ENCODE peak calls at places on chromosomes 11 and 22, in seven cellular contexts. M is psoas muscle; B is neuronal stem cell; E is CD8-positive, alpha-beta T cell; I is GM23248; H is breast epithelium; V is lung. D is an unnamed sample.

GRCh38 chr22:23804781-23805291 is 18.1 kb downstream of the SMARCB1 start:
- DNase-seq in H (no peak), V (no peak), B (no peak), I (no peak), E (no peak), M (no peak), D (no peak)

GRCh38 chr22:45802074-45802473 is 130.4 kb downstream of the ATXN10 start:
- DNase-seq in H (no peak), E (no peak), I (no peak), V (no peak), B (no peak), M (no peak), D (no peak)

GRCh38 chr11:119751281-119752060 is 22.5 kb upstream of the NECTIN1 start:
- DNase-seq in M (no peak), V (no peak), H (no peak), B (no peak), E (no peak), I (peak; percentile 18), D (no peak)

GRCh38 chr11:3229673-3230630 is 2.3 kb downstream of the MRGPRE start:
- DNase-seq in E (no peak), V (no peak), B (no peak), H (no peak), M (no peak), I (no peak), D (no peak)

GRCh38 chr11:66119348-66120133 is 49.5 kb downstream of the PACS1 start:
- DNase-seq in I (peak; percentile 80), M (no peak), V (no peak), H (no peak), E (no peak), B (no peak), D (no peak)

GRCh38 chr11:81967242-81967641 is 766.4 kb downstream of the FAM181B start:
- DNase-seq in E (no peak), I (no peak), H (no peak), B (no peak), M (no peak), V (no peak), D (no peak)

GRCh38 chr22:17222503-17222902 is 3.3 kb upstream of the ADA2 start:
- DNase-seq in I (no peak), H (no peak), B (no peak), M (no peak), V (no peak), E (no peak), D (no peak)

GRCh38 chr11:8288824-8289223 is 25.1 kb upstream of the LMO1 start:
- DNase-seq in E (no peak), H (no peak), V (no peak), M (no peak), I (no peak), B (no peak), D (no peak)

GRCh38 chr11:94876645-94877445 is 96.5 kb downstream of the CWC15 start:
- DNase-seq in I (peak; percentile 98), M (peak; percentile 73), H (no peak), V (peak; percentile 59), B (no peak), E (peak; percentile 16), D (no peak)

GRCh38 chr11:11657101-11657935 is 35.5 kb upstream of the GALNT18 start:
- DNase-seq in M (no peak), I (no peak), H (no peak), E (no peak), V (no peak), B (no peak), D (no peak)

GRCh38 chr11:31818874-31819331 is 7.8 kb upstream of the PAX6 start:
- DNase-seq in M (no peak), H (peak; percentile 51), I (no peak), B (peak; percentile 15), E (no peak), V (no peak), D (no peak)

GRCh38 chr11:126682590-126682989 is 318.0 kb downstream of the KIRREL3 start:
- DNase-seq in I (no peak), E (no peak), H (no peak), V (no peak), B (no peak), M (no peak), D (no peak)

GRCh38 chr22:46864314-46865051 is 102.0 kb downstream of the TBC1D22A start:
- DNase-seq in V (no peak), H (no peak), I (no peak), B (no peak), E (no peak), M (no peak), D (no peak)

GRCh38 chr22:19756288-19757128 is 4.1 kb upstream of the TBX1 start:
- DNase-seq in H (peak; percentile 80), V (peak; percentile 61), I (peak; percentile 61), E (peak; percentile 66), B (no peak), M (no peak), D (no peak)

GRCh38 chr22:45446216-45446615 is 32.7 kb downstream of the RIBC2 start:
- DNase-seq in V (no peak), B (no peak), E (no peak), I (peak; percentile 83), M (no peak), H (no peak), D (no peak)

GRCh38 chr11:32830796-32831195 is 1.1 kb downstream of the PRRG4 start:
- DNase-seq in M (no peak), H (no peak), V (no peak), E (no peak), B (no peak), I (no peak), D (no peak)
- H3K4me3 ChIP-seq in M (no peak overlapping the region), H (peak overlapping the region; percentile 75), V (no peak overlapping the region), E (no peak overlapping the region), B (no peak overlapping the region), I (no peak overlapping the region), D (peak overlapping the region; percentile 64)

DNA sequence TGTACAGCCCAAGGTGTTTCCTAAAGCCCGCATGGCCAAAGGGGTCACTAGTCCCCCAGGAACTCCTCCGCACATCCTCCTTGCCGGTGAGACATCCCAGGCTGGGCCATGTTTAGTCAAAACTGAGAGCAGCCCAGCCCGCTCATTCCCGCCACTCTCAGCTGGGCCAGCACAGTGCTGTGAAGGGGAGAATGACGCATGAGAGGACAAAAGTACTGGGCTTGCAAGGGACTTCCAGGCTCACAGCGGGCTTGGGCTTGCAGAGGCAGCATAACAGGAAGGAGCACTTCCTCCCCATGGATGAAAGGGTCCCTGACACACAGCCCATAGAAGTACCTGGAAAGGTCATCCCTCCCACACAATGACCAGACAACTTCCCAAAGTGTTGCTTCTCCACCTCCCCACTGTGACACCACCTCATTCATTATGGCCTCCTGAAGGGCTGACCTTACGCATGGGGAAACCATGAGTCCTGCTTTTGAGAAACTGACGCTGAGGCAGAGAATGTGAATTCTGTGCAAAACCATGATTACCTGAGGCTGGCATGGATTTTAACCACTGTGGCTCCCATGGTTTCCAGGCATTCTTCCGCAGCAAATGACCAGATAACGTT is 19.1 kb downstream of the ETS1 start:
- DNase-seq in B (no peak), E (no peak), V (no peak), H (no peak), I (no peak), M (peak; percentile 27), D (no peak)
- H3K27ac ChIP-seq in B (no peak overlapping the region), E (no peak overlapping the region), V (peak overlapping the region; percentile 18), H (peak overlapping the region; percentile 76), I (no peak overlapping the region), M (peak overlapping the region; percentile 30), D (no peak overlapping the region)

GRCh38 chr11:117818036-117818858 is 6.3 kb downstream of the FXYD2 start:
- DNase-seq in H (no peak), E (no peak), M (no peak), V (no peak), B (no peak), I (no peak), D (no peak)

GRCh38 chr11:117819096-117820040 is 5.2 kb downstream of the FXYD2 start:
- DNase-seq in H (no peak), E (no peak), V (no peak), I (peak; percentile 61), M (peak; percentile 69), B (peak; percentile 64), D (no peak)

GRCh38 chr11:117816151-117816741 is 8.3 kb downstream of the FXYD2 start:
- DNase-seq in H (no peak), B (peak; percentile 62), E (no peak), I (peak; percentile 48), M (peak; percentile 61), V (no peak), D (no peak)

GRCh38 chr11:117816846-117817212 is 7.7 kb downstream of the FXYD2 start:
- DNase-seq in B (no peak), I (no peak), H (no peak), V (no peak), E (no peak), M (no peak), D (no peak)

DNA sequence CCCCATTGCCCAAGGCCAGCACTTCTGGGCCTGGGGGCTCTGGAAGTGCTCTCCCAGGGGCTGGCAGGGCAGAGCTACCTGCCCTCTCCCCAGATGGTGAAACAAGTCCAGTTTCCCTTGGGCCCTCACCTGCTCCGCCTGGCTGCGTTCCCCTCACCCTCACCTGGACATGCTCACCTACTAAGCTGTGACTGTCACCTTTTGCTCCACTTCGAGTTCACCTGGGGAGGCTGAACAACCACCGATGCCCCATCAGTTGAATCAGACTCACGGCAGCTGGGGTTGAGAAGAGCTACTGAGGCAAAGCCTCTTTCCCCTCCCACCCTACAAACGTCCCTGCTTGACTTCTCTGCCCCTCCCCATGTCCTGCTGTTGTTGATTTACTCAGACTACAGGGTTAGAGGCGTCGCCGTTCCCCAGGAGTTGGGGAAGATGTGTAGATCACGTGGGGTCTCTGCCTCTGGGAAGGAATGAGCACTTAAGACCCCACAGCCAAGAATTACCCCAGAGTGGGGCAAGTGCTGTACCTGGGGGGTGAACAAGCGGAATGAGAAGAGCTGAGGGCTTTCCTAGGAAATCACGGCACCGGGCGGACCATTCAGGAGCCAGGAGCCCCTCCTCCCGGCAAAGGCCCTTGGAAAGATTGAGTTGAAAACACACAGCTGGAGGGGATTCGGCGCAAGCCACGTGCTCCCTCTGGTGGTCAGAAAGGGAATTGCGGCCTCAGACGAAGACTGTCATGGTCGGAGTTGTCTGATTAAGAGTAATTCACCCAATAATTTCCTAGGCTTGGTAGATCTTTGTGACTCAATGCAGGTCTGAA is 7.1 kb downstream of the FXYD2 start:
- DNase-seq in M (peak; percentile 83), H (peak; percentile 83), E (peak; percentile 85), I (peak; percentile 66), V (peak; percentile 84), B (peak; percentile 84), D (peak; percentile 94)
- H3K4me1 ChIP-seq in M (no peaks in the 10 kb centered on the region), H (no peaks in the 10 kb centered on the region), E (peaks cover 59% of the 10 kb centered on the region), I (no peaks in the 10 kb centered on the region), V (no peaks in the 10 kb centered on the region), B (peaks cover 20% of the 10 kb centered on the region), D (peaks cover 36% of the 10 kb centered on the region)

DNA sequence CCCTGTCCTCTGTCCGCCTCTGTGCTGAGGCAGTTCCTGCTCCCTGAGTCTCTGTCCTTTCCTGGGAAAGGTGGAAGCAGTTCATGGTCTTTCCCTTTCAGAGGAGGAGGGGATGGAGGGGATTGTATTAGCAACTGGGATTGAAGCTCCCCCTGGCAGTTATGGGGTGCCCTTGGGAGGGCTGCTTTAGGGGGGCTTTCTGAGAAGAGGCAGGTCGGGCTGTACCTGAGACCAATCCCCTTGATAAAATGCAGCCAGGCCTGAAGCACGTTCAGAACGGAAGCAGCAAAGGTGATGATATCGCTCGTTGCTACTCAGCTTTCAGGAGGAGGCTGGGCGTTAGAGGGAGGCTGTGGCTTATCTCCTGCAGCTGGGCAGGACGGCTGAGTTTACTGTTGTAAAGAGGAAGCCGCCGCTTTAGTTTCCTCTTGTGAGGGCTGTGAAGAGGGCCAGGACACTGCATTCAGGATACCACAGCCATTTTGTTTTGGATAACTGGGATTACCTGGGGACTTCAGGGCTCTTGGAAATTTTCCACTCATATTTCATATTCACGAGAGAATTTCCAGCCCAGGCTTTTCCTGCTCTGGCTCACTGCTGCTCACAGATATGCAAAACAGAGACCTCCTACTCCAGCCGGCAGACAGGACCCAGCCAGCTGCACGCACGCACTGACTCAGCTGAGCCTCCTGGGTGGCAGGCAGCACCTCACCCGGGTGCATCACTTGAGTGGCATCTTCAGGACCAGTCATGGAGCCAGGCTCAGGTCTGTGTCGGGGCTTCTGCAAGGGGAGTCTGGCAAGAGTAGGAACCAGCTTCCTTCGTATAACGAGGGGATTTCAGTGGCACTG is 798 bp downstream of the AMPD3 start:
- DNase-seq in M (peak; percentile 53), B (peak; percentile 21), H (no peak), E (peak; percentile 67), I (peak; percentile 86), V (peak; percentile 43), D (no peak)
- H3K4me3 ChIP-seq in M (peak overlapping the region; percentile 75), B (no peak overlapping the region), H (peak overlapping the region; percentile 16), E (peak overlapping the region; percentile 52), I (peak overlapping the region; percentile 40), V (no peak overlapping the region), D (peak overlapping the region; percentile 27)

D was measured in suprapubic skin.